ENCODE peak calls at places on chromosomes 2 and 18, in ten cellular contexts. L is chondrocyte, C is fibroblast of mammary gland, E is stomach, D is upper lobe of right lung, T is mesothelial cell of epicardium, I is heart left ventricle, F is epithelial cell of proximal tubule, W is Peyer's patch, S is GM12865. Z is an unnamed sample.

GRCh38 chr2:125679903-125680302 is 976.1 kb upstream of the GYPC start:
- DNase-seq in T (no peak), D (no peak), E (no peak), F (no peak), C (no peak), I (no peak), L (no peak), S (no peak), W (no peak), Z (no peak)

GRCh38 chr2:199382091-199382490 is 75.6 kb downstream of the SATB2 start:
- DNase-seq in L (no peak), E (no peak), S (no peak), F (no peak), T (no peak), I (no peak), W (no peak), D (no peak), C (no peak), Z (no peak)

GRCh38 chr2:149050188-149050587 is 11.7 kb downstream of the LYPD6B start:
- DNase-seq in F (no peak), I (no peak), W (no peak), E (no peak), L (no peak), T (no peak), S (peak), C (peak), D (no peak), Z (no peak)

GRCh38 chr2:75403991-75404428 is 156.7 kb downstream of the EVA1A start:
- DNase-seq in L (no peak), W (no peak), T (no peak), F (no peak), S (peak), D (no peak), C (peak), E (no peak), I (no peak), Z (no peak)

GRCh38 chr2:154203902-154204301 is 332.2 kb downstream of the GALNT13 start:
- DNase-seq in L (no peak), T (no peak), I (no peak), E (no peak), S (no peak), C (no peak), D (no peak), W (no peak), F (no peak), Z (no peak)

GRCh38 chr2:152058655-152059054 is 40.2 kb downstream of the CACNB4 start:
- DNase-seq in S (no peak), W (no peak), E (no peak), F (no peak), L (no peak), D (no peak), T (no peak), I (no peak), C (no peak), Z (no peak)

GRCh38 chr18:76874643-76875389 is 52.5 kb downstream of the ZNF236 start:
- DNase-seq in L (no peak), I (no peak), W (no peak), D (no peak), E (no peak), F (no peak), T (no peak), S (no peak), C (no peak), Z (no peak)

GRCh38 chr18:44601447-44601846 is 79.2 kb upstream of the SETBP1 start:
- DNase-seq in L (no peak), I (no peak), F (no peak), E (no peak), W (no peak), C (peak), S (no peak), D (no peak), T (no peak), Z (no peak)

GRCh38 chr2:216115224-216115582 is 6.1 kb downstream of the XRCC5 start:
- DNase-seq in E (no peak), S (peak), I (no peak), C (no peak), T (no peak), W (no peak), D (no peak), F (no peak), L (no peak), Z (no peak)

GRCh38 chr2:32993140-32993539 is 46.4 kb downstream of the LTBP1 start:
- DNase-seq in D (no peak), F (no peak), I (no peak), E (no peak), T (no peak), W (no peak), L (no peak), S (no peak), C (no peak), Z (no peak)

GRCh38 chr2:29923110-29923721 is 1.8 kb upstream of the ALK start:
- DNase-seq in W (peak), L (no peak), I (no peak), T (no peak), E (peak), C (peak), S (peak), F (no peak), D (no peak), Z (no peak)

GRCh38 chr2:73156539-73157124 is 43.9 kb upstream of the RAB11FIP5 start:
- DNase-seq in E (peak), C (peak), W (peak), T (peak), F (no peak), L (no peak), S (peak), D (peak), I (peak), Z (no peak)

GRCh38 chr2:114543106-114543806 is 100.8 kb downstream of the DPP10 start:
- DNase-seq in C (no peak), D (no peak), I (no peak), T (no peak), E (no peak), W (peak), L (no peak), S (no peak), F (no peak), Z (no peak)

GRCh38 chr18:60259052-60259681 is 113.4 kb downstream of the MC4R start:
- DNase-seq in C (no peak), F (no peak), W (no peak), T (no peak), I (no peak), E (no peak), S (no peak), D (no peak), L (no peak), Z (no peak)

GRCh38 chr2:56624181-56624580 is 440.4 kb downstream of the CCDC85A start:
- DNase-seq in I (no peak), S (no peak), L (no peak), W (no peak), T (no peak), C (no peak), D (no peak), E (no peak), F (no peak), Z (no peak)

GRCh38 chr2:48707466-48707865 is 48.1 kb downstream of the LHCGR start:
- DNase-seq in S (peak), E (no peak), L (no peak), I (no peak), W (no peak), C (no peak), T (no peak), D (peak), F (no peak), Z (no peak)

GRCh38 chr2:27398962-27399361 is 10.4 kb downstream of the PPM1G start:
- DNase-seq in L (no peak), W (no peak), E (no peak), I (no peak), T (no peak), S (no peak), F (no peak), D (no peak), C (no peak), Z (no peak)

GRCh38 chr2:190682168-190682567 is 33.3 kb downstream of the NAB1 start:
- DNase-seq in T (no peak), W (no peak), F (no peak), S (no peak), E (no peak), L (no peak), C (peak), D (no peak), I (no peak), Z (no peak)

GRCh38 chr2:68172990-68173715 is 15.5 kb downstream of the PNO1 start:
- DNase-seq in E (no peak), W (no peak), F (no peak), L (no peak), T (no peak), C (no peak), D (no peak), I (no peak), S (no peak), Z (no peak)

GRCh38 chr18:48992791-48993555 is 42.2 kb upstream of the SMAD7 start:
- DNase-seq in E (no peak), S (peak), I (peak), F (no peak), D (no peak), T (no peak), L (no peak), C (no peak), W (peak), Z (peak)

DNA sequence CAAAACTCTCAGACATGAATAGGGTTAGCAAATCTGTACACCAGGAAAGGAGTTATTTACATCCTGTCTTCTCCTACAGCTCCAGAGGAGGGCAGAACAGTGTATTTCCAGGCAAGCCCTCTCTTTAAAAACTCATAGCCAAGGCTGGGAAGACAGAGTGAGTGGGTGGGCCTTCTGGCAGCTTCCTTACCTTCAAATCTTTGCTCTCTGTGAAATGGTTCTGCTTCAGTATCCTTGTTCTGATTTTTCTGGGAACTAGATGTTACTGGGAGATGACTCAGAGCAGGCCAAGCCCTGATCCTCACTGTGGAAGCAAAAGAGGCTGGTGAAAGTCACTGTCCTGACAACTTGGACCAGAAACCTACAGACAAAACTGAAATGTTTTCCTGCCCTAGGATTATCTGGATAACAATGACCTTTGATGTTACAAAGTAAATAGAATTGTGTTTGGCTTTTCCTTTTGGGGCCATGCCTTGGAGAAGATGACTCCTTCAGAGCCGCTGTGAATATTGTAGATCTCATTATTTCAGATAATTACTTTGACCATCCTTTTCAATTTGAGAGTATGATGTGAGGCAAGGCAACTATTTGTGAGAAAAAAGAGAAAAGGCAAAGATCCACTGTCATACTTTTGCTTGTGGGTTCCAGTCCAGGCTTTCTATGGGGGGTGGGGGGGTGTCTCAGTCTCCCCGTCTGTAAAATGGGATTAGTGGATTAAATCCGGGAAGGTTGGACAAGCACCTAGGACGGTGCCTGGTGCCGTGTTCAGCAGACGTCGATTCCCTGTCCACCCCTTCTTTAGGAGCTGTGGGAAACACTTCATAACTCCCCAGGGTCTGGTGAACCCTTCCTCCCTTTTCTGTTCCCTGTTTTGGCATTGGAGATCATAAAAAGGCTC is 644 bp upstream of the QPCT start:
- DNase-seq in F (peak), T (no peak), L (no peak), W (no peak), I (no peak), E (no peak), D (no peak), C (peak), S (no peak), Z (no peak)
- TF ChIP-seq CTCF in F (peak), T (no peak), L (peak), W (no peak), I (no peak), E (no peak), D (peak), C (peak), S (no peak), Z (no peak)

GRCh38 chr2:145203931-145204330 is 684.0 kb upstream of the ZEB2 start:
- DNase-seq in C (no peak), S (no peak), W (no peak), T (no peak), L (no peak), I (no peak), D (no peak), E (no peak), F (no peak), Z (no peak)

GRCh38 chr2:145206882-145207281 is 687.0 kb upstream of the ZEB2 start:
- DNase-seq in F (no peak), L (no peak), D (no peak), I (no peak), S (no peak), W (no peak), T (no peak), C (no peak), E (no peak), Z (no peak)

DNA sequence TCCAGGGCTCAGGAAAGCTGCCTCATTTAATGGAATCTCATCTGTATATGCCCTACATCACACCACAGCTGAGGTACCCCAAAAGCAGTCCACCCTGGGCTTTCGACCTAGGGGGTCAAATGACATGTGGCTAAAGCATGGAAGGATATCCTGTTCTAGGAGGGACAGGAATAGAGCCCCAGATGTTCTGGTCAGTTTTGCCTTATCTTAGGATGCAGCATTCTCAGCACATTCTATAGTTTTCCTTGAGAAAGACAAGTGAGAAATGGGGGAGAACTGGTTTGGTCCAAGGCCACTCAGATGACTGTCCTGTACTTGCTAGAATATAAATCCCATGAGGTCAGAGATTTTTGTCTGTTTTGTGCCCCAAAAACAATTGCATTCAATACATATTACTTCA is 688.0 kb upstream of the ZEB2 start:
- DNase-seq in C (no peak), I (no peak), E (no peak), S (no peak), F (no peak), D (no peak), L (no peak), T (no peak), W (no peak), Z (no peak)
- TF ChIP-seq CTCF in C (no peak), I (no peak), E (no peak), S (no peak), F (no peak), D (no peak), L (no peak), T (no peak), W (no peak), Z (no peak)

GRCh38 chr2:95388878-95389255 is 13.6 kb upstream of the FAHD2A start:
- DNase-seq in C (no peak), F (no peak), S (no peak), T (no peak), D (no peak), L (no peak), I (no peak), E (no peak), W (no peak), Z (no peak)

GRCh38 chr2:95390881-95391321 is 11.6 kb upstream of the FAHD2A start:
- DNase-seq in L (no peak), D (no peak), E (no peak), S (no peak), C (no peak), W (peak), I (no peak), T (no peak), F (no peak), Z (no peak)

GRCh38 chr2:95390272-95390880 is 12.1 kb upstream of the FAHD2A start:
- DNase-seq in S (no peak), F (no peak), E (peak), W (peak), D (no peak), L (no peak), C (no peak), I (no peak), T (no peak), Z (no peak)

GRCh38 chr2:95388091-95388692 is 14.3 kb upstream of the FAHD2A start:
- DNase-seq in E (no peak), S (no peak), T (no peak), L (no peak), I (no peak), F (no peak), D (peak), C (no peak), W (no peak), Z (no peak)

GRCh38 chr2:95389256-95390119 is 13.0 kb upstream of the FAHD2A start:
- DNase-seq in D (peak), E (peak), C (peak), S (peak), L (no peak), W (peak), I (peak), F (no peak), T (no peak), Z (no peak)
- TF ChIP-seq CTCF in D (peak), E (peak), C (peak), S (peak), L (peak), W (peak), I (peak), F (peak), T (peak), Z (no peak)

GRCh38 chr2:18251486-18251885 is 309.0 kb downstream of the RDH14 start:
- DNase-seq in C (no peak), L (no peak), F (no peak), E (no peak), W (no peak), T (no peak), D (no peak), S (no peak), I (no peak), Z (no peak)

GRCh38 chr2:18253686-18254197 is 306.7 kb downstream of the RDH14 start:
- DNase-seq in I (no peak), C (no peak), S (no peak), F (no peak), E (no peak), T (no peak), W (no peak), L (no peak), D (no peak), Z (no peak)
- TF ChIP-seq CTCF in I (no peak), C (no peak), S (no peak), F (no peak), E (no peak), T (no peak), W (no peak), L (no peak), D (no peak), Z (no peak)

GRCh38 chr2:229641676-229642075 is 72.7 kb downstream of the DNER start:
- DNase-seq in D (no peak), S (no peak), T (no peak), W (no peak), C (no peak), F (no peak), L (no peak), E (no peak), I (no peak), Z (no peak)
- TF ChIP-seq CTCF in D (no peak), S (no peak), T (no peak), W (no peak), C (peak), F (peak), L (peak), E (no peak), I (no peak), Z (no peak)

DNA sequence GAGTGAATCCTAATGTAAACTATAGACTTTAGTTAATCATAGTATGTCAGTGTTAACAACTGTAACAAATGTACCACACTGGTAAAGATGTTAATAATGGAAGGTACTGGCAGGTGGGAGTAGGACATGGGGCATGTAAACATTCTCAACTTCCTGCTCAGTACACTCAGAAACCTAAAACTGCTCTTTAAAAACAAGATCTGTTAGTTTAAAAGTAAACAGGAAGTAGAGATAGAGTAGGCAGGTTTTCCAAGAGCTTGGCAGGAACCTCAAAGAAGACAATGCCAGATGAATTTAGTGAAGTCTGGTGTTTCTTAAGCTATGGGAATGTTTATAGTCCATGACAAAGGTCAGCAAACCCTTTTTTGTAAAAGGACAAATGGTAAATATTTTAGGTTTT is 46.6 kb downstream of the CCDC138 start:
- DNase-seq in F (no peak), W (no peak), I (no peak), E (no peak), S (peak), D (no peak), T (no peak), L (no peak), C (no peak), Z (no peak)
- TF ChIP-seq CTCF in F (no peak), W (no peak), I (no peak), E (no peak), S (no peak), D (no peak), T (no peak), L (no peak), C (no peak), Z (no peak)

Z was measured in activated B cell treated with CpG ODN at 0.5 μM for 24 hours.